ENCODE peak calls at places on chromosome 12, in five cellular contexts. Y is neural progenitor cell, J is GM23248, C is PC-3, G is GM23338. E is an unnamed sample. For H3K4me1 and H3F3A, the result is how much of the 10 kb centered on the place peaks cover.

GRCh38 chr12:76595056-76595455 is 35.5 kb upstream of the OSBPL8 start:
- DNase-seq in G (no peak), C (no peak), Y (no peak), J (peak), E (no peak)

GRCh38 chr12:10701226-10701681 is 21.9 kb downstream of the YBX3 start:
- DNase-seq in G (no peak), Y (no peak), C (no peak), J (peak), E (peak)

GRCh38 chr12:48681416-48681737 is 661 bp downstream of the KANSL2 start:
- DNase-seq in Y (no peak), C (peak), G (no peak), J (peak), E (peak)

GRCh38 chr12:51951843-51952722 is 584 bp downstream of the ACVR1B start:
- DNase-seq in J (peak), C (peak), G (peak), Y (peak), E (no peak)

GRCh38 chr12:124531281-124531745 is 36.1 kb downstream of the NCOR2 start:
- DNase-seq in J (no peak), C (no peak), G (peak), Y (peak), E (no peak)

GRCh38 chr12:125033296-125033695 is 31.9 kb upstream of the AACS start:
- DNase-seq in C (no peak), J (no peak), Y (no peak), G (no peak), E (no peak)

GRCh38 chr12:89492883-89493282 is 31.7 kb downstream of the GALNT4 start:
- DNase-seq in C (no peak), Y (no peak), J (no peak), G (no peak), E (no peak)

GRCh38 chr12:47686645-47687240 is 19.1 kb downstream of the RPAP3 start:
- DNase-seq in J (peak), C (peak), Y (peak), G (peak), E (peak)

GRCh38 chr12:54015210-54015931 is 6.6 kb downstream of the HOXC8 start:
- DNase-seq in G (no peak), Y (no peak), C (no peak), J (no peak), E (no peak)
- H3K4me1 ChIP-seq in G (half or more), Y (under half), C (under half), J (under half), E (under half)

GRCh38 chr12:45219621-45220020 is 3.7 kb downstream of the ANO6 start:
- DNase-seq in G (no peak), C (no peak), Y (no peak), J (no peak), E (no peak)

GRCh38 chr12:45215419-45216296 is at the start of gene ANO6:
- DNase-seq in Y (peak), G (peak), J (peak), C (peak), E (peak)

GRCh38 chr12:45216297-45216982 is 545 bp downstream of the ANO6 start:
- DNase-seq in J (peak), Y (peak), C (peak), G (peak), E (peak)

GRCh38 chr12:45216983-45217485 is 1.1 kb downstream of the ANO6 start:
- DNase-seq in G (no peak), C (peak), J (peak), Y (no peak), E (no peak)

DNA sequence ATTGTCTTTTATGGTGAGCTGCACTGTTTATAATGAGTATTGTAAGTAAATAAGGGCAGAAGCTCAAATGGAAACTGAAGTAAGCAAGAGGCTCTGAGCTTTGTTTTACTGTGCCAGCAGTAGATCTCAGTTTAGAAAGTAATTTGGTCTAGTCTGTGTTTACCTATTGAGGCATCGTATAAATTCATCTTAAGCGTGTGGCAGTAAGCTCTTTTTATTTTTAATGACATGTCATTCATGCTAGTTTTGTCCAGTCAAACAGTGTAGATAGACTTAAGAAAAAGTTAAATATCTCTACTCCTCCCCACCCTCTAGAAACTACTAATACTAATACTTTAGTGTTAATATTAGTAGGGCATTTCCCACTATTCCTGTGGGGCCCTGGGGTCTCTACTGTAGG is 2.0 kb downstream of the ANO6 start:
- DNase-seq in C (no peak), G (no peak), J (peak), Y (no peak), E (peak)
- H3F3A ChIP-seq in C (under half), G (under half), J (under half), Y (under half), E (under half)

GRCh38 chr12:69252033-69252432 is 12.7 kb downstream of the CPSF6 start:
- DNase-seq in G (no peak), J (peak), C (no peak), Y (peak), E (no peak)
- H3K4me1 ChIP-seq in G (under half), J (under half), C (under half), Y (under half), E (under half)

GRCh38 chr12:104345234-104346066 is 41.9 kb downstream of the EID3 start:
- DNase-seq in C (no peak), J (peak), G (no peak), Y (no peak), E (no peak)
- H3F3A ChIP-seq in C (under half), J (half or more), G (under half), Y (under half), E (under half)